ENCODE peak calls at places on chromosomes 1 and 21, in five cellular contexts. One of them, this sample, is unnamed.

GRCh38 chr1:28950449-28950848 is 36.1 kb downstream of the EPB41 start:
- DNase-seq in activated CD4-positive, CD25-positive, alpha-beta regulatory T cell: no peak
- DNase-seq in esophagus muscularis mucosa: no peak
- DNase-seq in lower lobe of right lung: no peak
- DNase-seq in left lobe of liver: no peak
- DNase-seq in this sample: no peak

GRCh38 chr1:41641483-41641829 is 157.0 kb upstream of the EDN2 start:
- DNase-seq in activated CD4-positive, CD25-positive, alpha-beta regulatory T cell: no peak
- DNase-seq in esophagus muscularis mucosa: no peak
- DNase-seq in lower lobe of right lung: no peak
- DNase-seq in left lobe of liver: no peak
- DNase-seq in this sample: no peak

GRCh38 chr1:179369751-179370341 is 4.1 kb downstream of the AXDND1 start:
- DNase-seq in activated CD4-positive, CD25-positive, alpha-beta regulatory T cell: no peak
- DNase-seq in esophagus muscularis mucosa: no peak
- DNase-seq in lower lobe of right lung: no peak
- DNase-seq in left lobe of liver: no peak
- DNase-seq in this sample: no peak

GRCh38 chr1:84776639-84777038 is 86.4 kb upstream of the SSX2IP start:
- DNase-seq in activated CD4-positive, CD25-positive, alpha-beta regulatory T cell: no peak
- DNase-seq in esophagus muscularis mucosa: no peak
- DNase-seq in lower lobe of right lung: no peak
- DNase-seq in left lobe of liver: no peak
- DNase-seq in this sample: no peak

GRCh38 chr1:101112051-101112770 is 86.6 kb upstream of the DPH5 start:
- DNase-seq in activated CD4-positive, CD25-positive, alpha-beta regulatory T cell: no peak
- DNase-seq in esophagus muscularis mucosa: no peak
- DNase-seq in lower lobe of right lung: peak; percentile 70
- DNase-seq in left lobe of liver: no peak
- DNase-seq in this sample: peak; percentile 80

GRCh38 chr21:36254106-36254941 is 65.7 kb upstream of the MORC3 start:
- DNase-seq in activated CD4-positive, CD25-positive, alpha-beta regulatory T cell: no peak
- DNase-seq in esophagus muscularis mucosa: no peak
- DNase-seq in lower lobe of right lung: no peak
- DNase-seq in left lobe of liver: no peak
- DNase-seq in this sample: no peak

GRCh38 chr1:228166170-228166936 is 749 bp downstream of the IBA57 start:
- DNase-seq in activated CD4-positive, CD25-positive, alpha-beta regulatory T cell: no peak
- DNase-seq in esophagus muscularis mucosa: peak; percentile 94
- DNase-seq in lower lobe of right lung: peak; percentile 78
- DNase-seq in left lobe of liver: peak; percentile 72
- DNase-seq in this sample: peak; percentile 80

GRCh38 chr1:19696820-19697219 is 32.1 kb downstream of the HTR6 start:
- DNase-seq in activated CD4-positive, CD25-positive, alpha-beta regulatory T cell: no peak
- DNase-seq in esophagus muscularis mucosa: no peak
- DNase-seq in lower lobe of right lung: no peak
- DNase-seq in left lobe of liver: no peak
- DNase-seq in this sample: no peak

GRCh38 chr1:173476664-173477285 is 360 bp upstream of the PRDX6 start:
- DNase-seq in activated CD4-positive, CD25-positive, alpha-beta regulatory T cell: peak; percentile 76
- DNase-seq in esophagus muscularis mucosa: peak; percentile 96
- DNase-seq in lower lobe of right lung: peak; percentile 96
- DNase-seq in left lobe of liver: peak; percentile 97
- DNase-seq in this sample: peak; percentile 97

GRCh38 chr21:42716074-42716473 is 62.7 kb downstream of the PDE9A start:
- DNase-seq in activated CD4-positive, CD25-positive, alpha-beta regulatory T cell: no peak
- DNase-seq in esophagus muscularis mucosa: no peak
- DNase-seq in lower lobe of right lung: no peak
- DNase-seq in left lobe of liver: no peak
- DNase-seq in this sample: no peak

GRCh38 chr21:36859744-36860501 is 106.5 kb downstream of the HLCS start:
- DNase-seq in activated CD4-positive, CD25-positive, alpha-beta regulatory T cell: no peak
- DNase-seq in esophagus muscularis mucosa: no peak
- DNase-seq in lower lobe of right lung: peak; percentile 83
- DNase-seq in left lobe of liver: peak; percentile 93
- DNase-seq in this sample: peak; percentile 84

GRCh38 chr21:46099476-46099875 is 1.6 kb downstream of the COL6A2 start:
- DNase-seq in activated CD4-positive, CD25-positive, alpha-beta regulatory T cell: no peak
- DNase-seq in esophagus muscularis mucosa: peak; percentile 91
- DNase-seq in lower lobe of right lung: peak; percentile 42
- DNase-seq in left lobe of liver: peak; percentile 42
- DNase-seq in this sample: peak; percentile 30

GRCh38 chr1:203672354-203672753 is 45.7 kb downstream of the ATP2B4 start:
- DNase-seq in activated CD4-positive, CD25-positive, alpha-beta regulatory T cell: no peak
- DNase-seq in esophagus muscularis mucosa: no peak
- DNase-seq in lower lobe of right lung: no peak
- DNase-seq in left lobe of liver: no peak
- DNase-seq in this sample: no peak

GRCh38 chr1:170370087-170370486 is 161.9 kb upstream of the GORAB start:
- DNase-seq in activated CD4-positive, CD25-positive, alpha-beta regulatory T cell: no peak
- DNase-seq in esophagus muscularis mucosa: no peak
- DNase-seq in lower lobe of right lung: no peak
- DNase-seq in left lobe of liver: no peak
- DNase-seq in this sample: no peak

GRCh38 chr21:35025206-35026152 is 23.6 kb downstream of the RUNX1 start:
- DNase-seq in activated CD4-positive, CD25-positive, alpha-beta regulatory T cell: no peak
- DNase-seq in esophagus muscularis mucosa: no peak
- DNase-seq in lower lobe of right lung: no peak
- DNase-seq in left lobe of liver: no peak
- DNase-seq in this sample: no peak

This sample was measured in left lung.